ENCODE peak calls at places on chromosome 17, in four cellular contexts. F, R, S and W are unnamed samples.

GRCh38 chr17:34318474-34318873 is 761 bp upstream of the CCL8 start:
- DNase-seq in F (no peak), S (no peak), R (no peak), W (no peak)

GRCh38 chr17:76265624-76266243 is 586 bp downstream of the UBALD2 start:
- DNase-seq in F (no peak), S (peak; percentile 41), R (peak; percentile 35), W (no peak)

GRCh38 chr17:7589204-7589868 is 558 bp downstream of the SOX15 start:
- DNase-seq in S (peak; percentile 75), F (no peak), R (peak; percentile 83), W (no peak)

GRCh38 chr17:1031711-1032110 is 34.8 kb downstream of the TIMM22 start:
- DNase-seq in R (no peak), F (no peak), S (peak; percentile 60), W (no peak)

GRCh38 chr17:57355090-57355859 is 99.0 kb downstream of the MSI2 start:
- DNase-seq in F (no peak), R (no peak), S (peak; percentile 52), W (no peak)

GRCh38 chr17:72535779-72536178 is 415.0 kb downstream of the SOX9 start:
- DNase-seq in R (no peak), S (no peak), F (no peak), W (no peak)

GRCh38 chr17:4573682-4574081 is 10.6 kb upstream of the SMTNL2 start:
- DNase-seq in R (peak; percentile 67), F (no peak), S (no peak), W (no peak)

GRCh38 chr17:69761767-69762321 is 313.2 kb upstream of the KCNJ16 start:
- DNase-seq in S (peak; percentile 97), R (peak; percentile 87), F (no peak), W (peak; percentile 81)

GRCh38 chr17:19768046-19768782 is 20.1 kb upstream of the ALDH3A1 start:
- DNase-seq in F (no peak), S (no peak), R (no peak), W (no peak)

GRCh38 chr17:11705111-11705510 is 106.8 kb downstream of the DNAH9 start:
- DNase-seq in S (no peak), F (no peak), R (no peak), W (no peak)

GRCh38 chr17:15351925-15352324 is 10.5 kb upstream of the TEKT3 start:
- DNase-seq in S (peak; percentile 72), F (no peak), R (peak; percentile 83), W (peak; percentile 50)

GRCh38 chr17:42577140-42577531 is 393 bp downstream of the PSMC3IP start:
- DNase-seq in R (no peak), S (no peak), F (no peak), W (no peak)

GRCh38 chr17:62614142-62614541 is 13.3 kb upstream of the MRC2 start:
- DNase-seq in S (peak; percentile 93), R (no peak), F (no peak), W (no peak)

GRCh38 chr17:6231886-6232767 is 161.9 kb downstream of the WSCD1 start:
- DNase-seq in R (peak; percentile 79), F (no peak), S (peak; percentile 69), W (no peak)

GRCh38 chr17:45889579-45889978 is 4.8 kb upstream of the MAPT start:
- DNase-seq in F (no peak), R (no peak), S (no peak), W (no peak)

GRCh38 chr17:81455387-81455786 is 57.2 kb downstream of the ACTG1 start:
- DNase-seq in S (no peak), R (no peak), F (no peak), W (no peak)

DNA sequence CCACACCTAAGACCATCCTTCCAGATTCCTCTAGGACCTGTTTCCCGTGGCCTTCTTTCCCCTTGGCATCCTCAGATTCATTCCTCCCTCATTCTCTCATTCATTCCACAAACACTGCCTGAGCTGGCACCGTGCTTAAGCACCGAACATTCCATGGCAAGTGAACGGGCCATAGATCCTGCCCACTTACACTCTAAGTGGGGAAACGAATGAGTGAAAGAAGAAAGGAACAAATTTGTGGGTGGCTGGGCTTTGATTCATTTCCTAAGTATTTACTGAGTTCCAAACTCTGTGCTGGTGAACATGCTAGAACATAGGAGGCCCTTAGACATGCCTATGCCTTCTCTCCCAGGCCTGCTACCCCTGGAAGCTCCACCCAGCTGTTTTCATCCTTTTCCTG is 30.0 kb downstream of the SRCIN1 start:
- DNase-seq in S (peak; percentile 46), R (peak; percentile 37), F (no peak), W (no peak)
- TF ChIP-seq EZH2 in S (no peak), R (no peak), F (no peak), W (no peak)

GRCh38 chr17:79931517-79932309 is 92.5 kb upstream of the CBX4 start:
- DNase-seq in R (peak; percentile 32), F (no peak), S (peak; percentile 41), W (no peak)

GRCh38 chr17:79930077-79930785 is 91.0 kb upstream of the CBX4 start:
- DNase-seq in S (peak; percentile 8), F (no peak), R (no peak), W (no peak)

GRCh38 chr17:79929257-79930076 is 90.2 kb upstream of the CBX4 start:
- DNase-seq in R (no peak), F (no peak), S (no peak), W (no peak)

GRCh38 chr17:79932446-79932845 is 93.2 kb upstream of the CBX4 start:
- DNase-seq in S (no peak), R (no peak), F (no peak), W (no peak)

DNA sequence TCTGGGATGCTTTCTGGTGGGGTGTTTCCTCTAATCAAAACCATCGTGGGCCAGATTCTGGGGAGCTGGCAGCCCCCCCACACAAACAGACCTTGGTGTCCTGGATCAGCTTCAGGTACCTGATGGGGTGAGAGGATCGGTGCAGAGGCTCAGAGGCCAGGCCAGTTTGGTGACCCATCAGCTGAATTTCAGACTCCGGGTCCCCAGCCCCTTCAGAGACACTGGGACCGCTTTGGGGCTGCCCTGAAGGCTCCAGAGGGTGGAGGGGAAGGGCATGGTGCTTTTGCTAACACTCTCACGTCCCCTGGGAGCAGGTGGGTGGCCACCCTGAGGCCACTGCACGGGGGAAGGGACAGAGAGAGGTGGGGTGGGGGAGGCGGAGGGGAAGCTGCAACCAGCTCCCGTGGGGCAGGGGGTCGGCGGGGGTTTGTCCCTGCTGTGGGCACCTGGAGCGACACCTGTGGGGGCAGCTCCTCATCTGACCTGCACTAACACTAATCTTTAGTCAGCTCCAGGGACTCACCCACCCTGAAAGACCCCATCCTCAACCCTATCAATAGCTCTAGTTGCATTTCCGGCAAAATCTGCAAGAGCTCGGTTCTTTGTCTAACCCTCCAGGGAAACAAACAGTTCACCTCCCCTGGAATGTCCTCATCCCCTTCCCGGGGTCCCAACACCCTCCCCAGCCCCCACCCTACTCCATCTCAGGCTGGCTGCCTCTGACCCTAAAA is 91.7 kb upstream of the CBX4 start:
- DNase-seq in R (no peak), F (no peak), S (no peak), W (no peak)
- TF ChIP-seq EZH2 in R (no peak), F (no peak), S (no peak), W (peak; percentile 40)

GRCh38 chr17:80327518-80327917 is 66.9 kb downstream of the RNF213 start:
- DNase-seq in R (no peak), S (no peak), F (no peak), W (no peak)

GRCh38 chr17:80322864-80323263 is 62.2 kb downstream of the RNF213 start:
- DNase-seq in F (no peak), S (no peak), R (no peak), W (no peak)

GRCh38 chr17:80320496-80320895 is 59.8 kb downstream of the RNF213 start:
- DNase-seq in F (no peak), S (no peak), R (no peak), W (no peak)

GRCh38 chr17:80319999-80320344 is 59.3 kb downstream of the RNF213 start:
- DNase-seq in R (no peak), F (no peak), S (no peak), W (no peak)

GRCh38 chr17:80323982-80324381 is 63.3 kb downstream of the RNF213 start:
- DNase-seq in F (no peak), R (no peak), S (no peak), W (no peak)
- TF ChIP-seq EZH2 in F (no peak), R (no peak), S (no peak), W (no peak)

DNA sequence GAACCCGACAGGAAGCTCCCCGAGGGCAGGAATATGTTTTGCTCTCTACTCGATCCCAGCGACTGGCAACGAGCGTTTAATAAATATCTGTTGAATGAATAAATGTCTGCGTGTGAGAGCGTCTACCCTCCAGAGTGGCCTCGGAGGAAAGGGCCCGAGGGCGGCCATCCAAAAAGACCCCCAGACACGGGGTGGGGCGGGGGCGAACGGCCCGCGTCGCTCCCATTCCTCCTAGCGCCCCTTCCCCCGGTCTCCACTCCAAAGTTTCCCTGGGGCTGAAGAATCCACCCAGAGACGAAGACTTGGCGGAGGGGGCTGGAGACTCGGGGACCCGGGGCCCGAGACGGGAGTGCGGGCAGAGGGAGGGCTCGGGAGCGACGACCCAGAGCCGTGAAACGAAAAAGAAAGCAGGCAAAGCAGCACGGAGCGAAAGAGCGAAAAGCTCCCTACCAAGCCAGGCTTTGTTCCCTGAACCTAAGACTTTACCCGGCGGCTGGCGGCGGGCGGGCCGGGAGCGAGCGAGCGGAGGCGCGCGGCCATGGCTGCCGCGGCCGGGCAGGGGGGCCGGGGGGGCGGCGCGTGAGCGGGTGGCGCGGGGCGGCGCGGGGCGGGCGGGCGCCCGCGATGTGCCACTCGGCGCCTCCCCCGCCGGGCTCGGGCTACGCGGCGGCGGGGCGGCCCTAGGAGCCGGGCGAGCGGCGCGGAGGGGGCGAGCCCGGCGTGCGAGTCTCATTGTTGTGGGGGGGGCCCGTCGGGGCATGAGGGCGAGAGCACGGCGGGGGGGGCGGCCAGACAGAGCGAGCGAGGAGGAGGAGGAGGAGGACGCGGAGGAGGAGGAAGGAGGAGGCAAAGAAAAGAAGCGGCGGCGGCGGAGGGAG is at the start of gene MLLT6:
- DNase-seq in F (no peak), R (peak; percentile 69), S (peak; percentile 69), W (no peak)
- TF ChIP-seq EZH2 in F (no peak), R (no peak), S (no peak), W (no peak)

GRCh38 chr17:61402978-61403845 is 3.6 kb downstream of the TBX2 start:
- DNase-seq in F (no peak), S (no peak), R (no peak), W (no peak)

GRCh38 chr17:61404702-61405046 is 5.0 kb downstream of the TBX2 start:
- DNase-seq in R (no peak), F (no peak), S (no peak), W (no peak)

GRCh38 chr17:61405686-61406542 is 6.3 kb downstream of the TBX2 start:
- DNase-seq in F (no peak), S (no peak), R (no peak), W (no peak)

GRCh38 chr17:61405047-61405685 is 5.5 kb downstream of the TBX2 start:
- DNase-seq in R (no peak), F (no peak), S (no peak), W (no peak)

GRCh38 chr17:61403846-61404701 is 4.4 kb downstream of the TBX2 start:
- DNase-seq in R (no peak), F (no peak), S (no peak), W (no peak)
- TF ChIP-seq EZH2 in R (no peak), F (peak; percentile 7), S (no peak), W (peak; percentile 27)

GRCh38 chr17:47899643-47900042 is 3.6 kb downstream of the SP2 start:
- DNase-seq in F (no peak), R (no peak), S (no peak), W (no peak)
- TF ChIP-seq EZH2 in F (no peak), R (no peak), S (no peak), W (no peak)

GRCh38 chr17:68600123-68600880 is 865 bp downstream of the FAM20A start:
- DNase-seq in S (no peak), R (peak; percentile 27), F (no peak), W (no peak)
- TF ChIP-seq EZH2 in S (peak; percentile 90), R (no peak), F (no peak), W (peak; percentile 68)